ENCODE peak calls at places on chromosomes 1 and 21, in nine cellular contexts. Z is ovary, S is stomach, F is tibial nerve, X is body of pancreas, I is HCT116, W is testis, R is spleen, Q is uterus. C is an unnamed sample.

GRCh38 chr1:60949154-60949825 is 133.1 kb upstream of the NFIA start:
- DNase-seq in S (no peak), Z (no peak), F (no peak), X (no peak), I (no peak), Q (no peak), W (no peak), R (no peak), C (no peak)

GRCh38 chr1:89780721-89781120 is 40.1 kb upstream of the LRRC8D start:
- DNase-seq in W (no peak), S (no peak), I (peak), R (no peak), X (no peak), Q (no peak), Z (no peak), F (no peak), C (no peak)

GRCh38 chr1:209065350-209065749 is 518.2 kb upstream of the CAMK1G start:
- DNase-seq in S (no peak), I (no peak), Q (no peak), Z (no peak), R (no peak), F (no peak), X (no peak), W (no peak), C (no peak)

GRCh38 chr1:92410706-92411105 is 76.0 kb downstream of the GFI1 start:
- DNase-seq in F (no peak), I (no peak), X (no peak), R (no peak), W (no peak), S (no peak), Q (no peak), Z (no peak), C (no peak)

GRCh38 chr21:39581414-39581813 is 31.3 kb upstream of the B3GALT5 start:
- DNase-seq in Q (no peak), R (no peak), X (no peak), Z (no peak), W (no peak), S (no peak), I (no peak), F (no peak), C (no peak)

GRCh38 chr1:241636291-241636690 is 3.9 kb downstream of the CHML start:
- DNase-seq in W (no peak), R (no peak), Z (no peak), S (no peak), Q (no peak), X (no peak), I (no peak), F (no peak), C (no peak)

GRCh38 chr1:197924516-197925123 is 7.4 kb downstream of the LHX9 start:
- DNase-seq in X (peak), S (no peak), W (no peak), Z (peak), I (peak), R (no peak), F (no peak), Q (no peak), C (no peak)

GRCh38 chr1:202076050-202076511 is 46.6 kb upstream of the GPR37L1 start:
- DNase-seq in S (peak), Z (no peak), X (peak), R (no peak), W (peak), I (no peak), Q (no peak), F (no peak), C (peak)

GRCh38 chr1:154955039-154955717 is 721 bp downstream of the PBXIP1 start:
- DNase-seq in R (peak), F (no peak), Z (peak), W (peak), X (peak), S (peak), I (no peak), Q (no peak), C (peak)

GRCh38 chr1:27117733-27118439 is 37.0 kb downstream of the SLC9A1 start:
- DNase-seq in Z (no peak), I (no peak), F (no peak), R (no peak), X (no peak), S (no peak), W (no peak), Q (no peak), C (no peak)

GRCh38 chr1:162292422-162292849 is 84.2 kb downstream of the SPATA46 start:
- DNase-seq in R (no peak), I (no peak), F (no peak), S (no peak), X (no peak), Z (no peak), W (no peak), Q (no peak), C (no peak)

GRCh38 chr1:4713669-4714068 is 59.3 kb downstream of the AJAP1 start:
- DNase-seq in Q (no peak), I (no peak), R (no peak), X (no peak), F (no peak), S (no peak), W (no peak), Z (no peak), C (no peak)

GRCh38 chr1:179091691-179092165 is 9.9 kb downstream of the TOR3A start:
- DNase-seq in F (peak), I (no peak), S (peak), Z (peak), Q (peak), W (peak), X (peak), R (no peak), C (no peak)

GRCh38 chr1:8329858-8330257 is 11.9 kb downstream of the SLC45A1 start:
- DNase-seq in Z (no peak), Q (no peak), X (no peak), S (no peak), I (no peak), R (no peak), F (no peak), W (no peak), C (no peak)

GRCh38 chr1:54542120-54542961 is 5.7 kb upstream of the ACOT11 start:
- DNase-seq in I (peak), R (peak), Z (peak), Q (peak), W (peak), S (peak), F (no peak), X (peak), C (peak)

GRCh38 chr21:46112731-46113215 is 14.9 kb downstream of the COL6A2 start:
- DNase-seq in Z (no peak), F (peak), I (no peak), X (no peak), W (peak), R (no peak), S (peak), Q (no peak), C (peak)

GRCh38 chr21:34027727-34028461 is 45.5 kb upstream of the MRPS6 start:
- DNase-seq in S (no peak), F (no peak), I (no peak), Z (no peak), Q (no peak), X (no peak), W (no peak), R (no peak), C (no peak)

GRCh38 chr1:243917177-243917862 is 67.3 kb upstream of the AKT3 start:
- DNase-seq in F (no peak), Q (peak), X (peak), S (no peak), W (peak), I (no peak), R (peak), Z (peak), C (no peak)

GRCh38 chr1:243316366-243316989 is 60.6 kb downstream of the SDCCAG8 start:
- DNase-seq in Q (no peak), F (no peak), R (no peak), Z (no peak), X (no peak), W (peak), I (no peak), S (no peak), C (no peak)

GRCh38 chr21:46189959-46190490 is 5.8 kb upstream of the SPATC1L start:
- DNase-seq in X (no peak), W (peak), F (peak), I (no peak), Q (no peak), S (no peak), R (no peak), Z (no peak), C (peak)

GRCh38 chr1:15012822-15013221 is 140.7 kb upstream of the TMEM51 start:
- DNase-seq in Q (no peak), F (no peak), S (no peak), I (no peak), R (no peak), W (no peak), Z (no peak), X (no peak), C (no peak)

GRCh38 chr1:154746620-154747299 is 123.3 kb downstream of the KCNN3 start:
- DNase-seq in Z (peak), X (no peak), I (no peak), W (no peak), R (no peak), F (no peak), S (no peak), Q (no peak), C (no peak)

GRCh38 chr1:247156787-247157232 is 15.0 kb downstream of the ZNF124 start:
- DNase-seq in F (no peak), Q (no peak), R (no peak), I (no peak), X (no peak), Z (no peak), S (no peak), W (no peak), C (no peak)

GRCh38 chr1:187570166-187570565 is 741.4 kb downstream of the PLA2G4A start:
- DNase-seq in I (no peak), Z (no peak), S (no peak), F (no peak), R (no peak), Q (no peak), X (no peak), W (no peak), C (no peak)

GRCh38 chr1:203677771-203678170 is 51.1 kb downstream of the ATP2B4 start:
- DNase-seq in I (no peak), W (no peak), X (no peak), S (no peak), Q (no peak), Z (no peak), F (no peak), R (no peak), C (no peak)

GRCh38 chr1:24420547-24420946 is 4.9 kb downstream of the NIPAL3 start:
- DNase-seq in R (no peak), F (no peak), W (no peak), Q (no peak), S (no peak), Z (no peak), X (no peak), I (no peak), C (no peak)

GRCh38 chr1:229434641-229435051 is 752 bp upstream of the ACTA1 start:
- DNase-seq in I (no peak), F (no peak), X (no peak), S (no peak), W (no peak), R (no peak), Z (no peak), Q (no peak), C (no peak)

GRCh38 chr1:246681822-246682221 is 42.4 kb upstream of the SCCPDH start:
- DNase-seq in R (no peak), X (no peak), F (no peak), I (no peak), Z (no peak), W (no peak), Q (peak), S (no peak), C (no peak)

GRCh38 chr1:11176081-11176706 is 13.0 kb upstream of the ANGPTL7 start:
- DNase-seq in X (no peak), Z (no peak), W (no peak), S (no peak), R (no peak), F (no peak), I (no peak), Q (no peak), C (no peak)

GRCh38 chr21:31298618-31299269 is 45.3 kb downstream of the TIAM1 start:
- DNase-seq in X (no peak), S (no peak), I (no peak), R (no peak), Q (no peak), Z (no peak), F (no peak), W (no peak), C (no peak)

GRCh38 chr1:163807331-163807730 is 485.6 kb downstream of the NUF2 start:
- DNase-seq in R (no peak), S (no peak), X (no peak), Q (no peak), Z (no peak), F (no peak), I (no peak), W (no peak), C (no peak)

GRCh38 chr1:109254621-109255096 is 5.3 kb downstream of the CELSR2 start:
- DNase-seq in S (no peak), Z (no peak), R (peak), I (no peak), Q (no peak), W (no peak), X (no peak), F (no peak), C (no peak)

GRCh38 chr1:5423109-5423508 is 569.1 kb downstream of the NPHP4 start:
- DNase-seq in F (no peak), S (no peak), R (peak), W (no peak), I (no peak), Q (no peak), X (no peak), Z (no peak), C (no peak)

GRCh38 chr1:214332950-214333798 is 52.2 kb downstream of the SMYD2 start:
- DNase-seq in S (peak), I (peak), R (no peak), X (peak), Z (peak), W (peak), F (peak), Q (peak), C (peak)

GRCh38 chr1:199742547-199742946 is 285.0 kb upstream of the NR5A2 start:
- DNase-seq in X (no peak), Z (no peak), I (peak), Q (no peak), R (no peak), W (no peak), S (no peak), F (no peak), C (no peak)

GRCh38 chr1:16248603-16249534 is 11.9 kb upstream of the CPLANE2 start:
- DNase-seq in Z (peak), Q (peak), R (no peak), X (peak), I (peak), F (peak), W (peak), S (peak), C (peak)

GRCh38 chr1:168949672-168950071 is 156.8 kb upstream of the ATP1B1 start:
- DNase-seq in X (no peak), F (no peak), I (no peak), Z (no peak), Q (no peak), S (no peak), W (no peak), R (no peak), C (no peak)

DNA sequence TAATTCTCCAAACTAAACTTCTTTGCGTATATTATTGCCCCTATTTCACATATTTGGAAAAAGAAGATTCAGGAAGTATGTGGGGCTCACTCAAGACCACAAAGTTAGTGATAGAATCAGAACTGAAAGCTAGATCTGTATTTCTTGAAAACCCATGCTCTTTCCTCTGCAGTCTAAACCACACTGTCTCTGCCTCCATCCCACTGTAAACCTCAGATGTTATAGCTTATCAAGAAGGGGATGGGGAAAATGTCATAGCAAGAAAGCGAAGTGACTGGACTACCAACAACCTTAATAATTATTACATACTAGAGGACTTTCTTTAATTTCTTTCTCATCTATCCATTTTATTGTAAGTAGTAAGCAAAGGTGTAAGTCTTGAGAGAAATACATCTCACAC is 257.7 kb upstream of the SGIP1 start:
- DNase-seq in Q (no peak), X (no peak), Z (no peak), I (no peak), S (no peak), W (no peak), R (no peak), F (no peak), C (no peak)
- H3K4me3 ChIP-seq in Q (no peak), X (no peak), Z (no peak), I (no peak), S (no peak), W (no peak), R (no peak), F (no peak), C (no peak)

GRCh38 chr1:57947471-57947870 is 523.6 kb upstream of the DAB1 start:
- DNase-seq in I (no peak), Z (no peak), X (no peak), F (no peak), W (no peak), Q (no peak), S (no peak), R (no peak), C (no peak)
- TF ChIP-seq POLR2A in I (no peak), Z (no peak), X (no peak), F (no peak), W (no peak), Q (no peak), S (no peak), R (no peak), C (no peak)

GRCh38 chr1:115840615-115841460 is at the start of gene NHLH2:
- DNase-seq in I (no peak), Z (no peak), R (no peak), S (no peak), F (no peak), W (no peak), X (no peak), Q (no peak), C (no peak)
- H3K4me3 ChIP-seq in I (no peak), Z (no peak), R (no peak), S (no peak), F (no peak), W (no peak), X (no peak), Q (no peak), C (no peak)

DNA sequence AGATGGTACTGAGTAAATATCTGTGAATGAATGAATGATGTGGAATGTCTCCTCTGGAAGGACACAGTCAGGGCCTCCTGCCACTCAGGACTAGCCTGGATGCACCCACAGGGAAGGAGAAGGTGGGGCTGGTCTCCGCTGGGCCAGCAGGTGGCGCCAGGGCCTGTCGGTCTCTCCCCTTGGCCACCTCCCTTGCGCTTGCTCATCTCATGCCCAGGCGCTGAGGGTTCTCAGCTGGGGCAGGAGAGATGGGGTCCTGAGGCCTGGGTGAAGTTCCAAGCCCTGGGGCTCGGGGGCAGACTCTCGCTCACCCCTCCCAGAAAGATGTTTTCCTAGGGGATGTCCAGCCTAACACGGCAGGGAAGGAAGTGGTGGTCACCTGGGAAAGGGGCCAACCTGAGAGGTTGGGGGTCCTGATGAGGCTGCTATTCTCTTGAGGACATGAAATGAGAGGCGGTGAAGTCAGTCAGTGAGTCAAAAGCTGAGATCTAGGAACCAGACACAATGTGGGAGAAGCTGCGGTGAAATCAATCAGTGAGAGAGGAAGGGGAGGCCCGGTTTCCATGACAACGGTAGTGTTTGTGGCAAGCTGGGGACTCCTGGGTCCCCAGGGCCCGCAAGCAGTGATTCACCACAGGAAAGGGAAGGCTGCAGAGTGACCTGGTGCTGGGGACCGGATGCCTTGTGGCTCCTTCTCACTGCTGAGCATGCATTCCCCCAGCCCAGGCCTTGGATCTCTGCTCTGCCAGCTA is 14.6 kb upstream of the MEX3A start:
- DNase-seq in S (peak), X (peak), Q (peak), W (peak), F (peak), I (peak), R (peak), Z (peak), C (peak)
- TF ChIP-seq POLR2A in S (no peak), X (no peak), Q (no peak), W (no peak), F (no peak), I (no peak), R (no peak), Z (peak), C (no peak)

GRCh38 chr1:233638513-233638912 is 24.6 kb downstream of the KCNK1 start:
- DNase-seq in I (no peak), F (no peak), R (no peak), X (no peak), W (no peak), S (no peak), Q (peak), Z (no peak), C (no peak)
- H3K4me3 ChIP-seq in I (no peak), F (no peak), R (no peak), X (no peak), W (no peak), S (no peak), Q (no peak), Z (no peak), C (no peak)

C was measured in Peyer's patch.